ENCODE peak calls at places on chromosome X, in four cellular contexts. L is HepG2, O is HCT116, M is K562. E is an unnamed sample.

GRCh38 chrX:114970806-114971205 is 46.6 kb downstream of the IL13RA2 start:
- DNase-seq in L (no peak), O (no peak), M (no peak), E (no peak)

GRCh38 chrX:49879656-49880277 is 483 bp downstream of the USP27X start:
- DNase-seq in L (no peak), O (no peak), M (no peak), E (no peak)

GRCh38 chrX:66074920-66075879 is 35.3 kb upstream of the VSIG4 start:
- DNase-seq in L (no peak), O (no peak), M (peak; percentile 28), E (peak; percentile 17)

GRCh38 chrX:65874765-65875164 is 165.1 kb downstream of the VSIG4 start:
- DNase-seq in L (no peak), O (no peak), M (peak; percentile 64), E (no peak)

GRCh38 chrX:149540133-149540620 is 635 bp upstream of the EOLA1 start:
- DNase-seq in L (peak; percentile 70), O (peak; percentile 63), M (peak; percentile 91), E (no peak)

GRCh38 chrX:1483843-1484637 is 31.3 kb upstream of the ASMTL start:
- DNase-seq in L (peak; percentile 18), O (no peak), M (no peak), E (peak; percentile 88)

GRCh38 chrX:136176399-136176825 is 29.1 kb downstream of the FHL1 start:
- DNase-seq in L (no peak), O (no peak), M (no peak), E (no peak)

GRCh38 chrX:31199051-31199769 is 127.4 kb upstream of the FTHL17 start:
- DNase-seq in L (no peak), O (no peak), M (no peak), E (no peak)

GRCh38 chrX:103687073-103687695 is 685 bp upstream of the MORF4L2 start:
- DNase-seq in L (no peak), O (peak; percentile 45), M (peak; percentile 87), E (no peak)

GRCh38 chrX:118968031-118968430 is 6.4 kb upstream of the LONRF3 start:
- DNase-seq in L (no peak), O (no peak), M (no peak), E (no peak)

GRCh38 chrX:37745835-37746234 is 34.0 kb upstream of the CYBB start:
- DNase-seq in L (no peak), O (no peak), M (no peak), E (no peak)

GRCh38 chrX:39174761-39175417 is 373.6 kb downstream of the MID1IP1 start:
- DNase-seq in L (no peak), O (no peak), M (no peak), E (no peak)

GRCh38 chrX:74293343-74293946 is 10.5 kb upstream of the ZCCHC13 start:
- DNase-seq in L (peak; percentile 52), O (peak; percentile 57), M (peak; percentile 83), E (no peak)

GRCh38 chrX:55039471-55039870 is 8.7 kb upstream of the ALAS2 start:
- DNase-seq in L (no peak), O (no peak), M (no peak), E (no peak)

GRCh38 chrX:19953145-19953544 is 37.7 kb downstream of the BCLAF3 start:
- DNase-seq in L (no peak), O (no peak), M (no peak), E (no peak)

GRCh38 chrX:133681897-133682296 is 266.6 kb upstream of the GPC4 start:
- DNase-seq in L (no peak), O (no peak), M (no peak), E (no peak)

GRCh38 chrX:10549280-10549679 is 71.1 kb downstream of the MID1 start:
- DNase-seq in L (no peak), O (no peak), M (no peak), E (no peak)

GRCh38 chrX:132737743-132738142 is 220.7 kb downstream of the HS6ST2 start:
- DNase-seq in L (no peak), O (peak; percentile 13), M (no peak), E (no peak)

DNA sequence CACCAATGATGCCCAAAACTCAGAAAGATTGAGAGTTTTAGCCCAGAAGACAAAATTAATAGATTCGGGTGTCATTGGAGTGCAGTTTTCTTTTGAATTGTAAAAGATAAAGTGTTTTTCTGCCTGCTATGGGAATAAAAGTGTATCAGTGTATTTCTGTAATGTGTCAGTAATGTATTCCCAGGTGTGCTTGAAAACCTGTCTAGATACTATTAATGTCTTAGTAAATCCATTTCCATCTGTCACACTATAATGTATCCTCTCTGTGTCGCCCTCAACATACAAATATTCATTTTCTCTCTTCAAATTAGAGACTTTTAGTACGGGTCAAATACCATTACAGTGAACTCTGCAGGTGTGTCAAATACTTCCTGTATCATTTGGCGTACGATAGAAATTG is 43.5 kb upstream of the ARX start:
- DNase-seq in L (no peak), O (no peak), M (no peak), E (no peak)
- TF ChIP-seq REST in L (no peak), O (no peak), M (no peak), E (no peak)

DNA sequence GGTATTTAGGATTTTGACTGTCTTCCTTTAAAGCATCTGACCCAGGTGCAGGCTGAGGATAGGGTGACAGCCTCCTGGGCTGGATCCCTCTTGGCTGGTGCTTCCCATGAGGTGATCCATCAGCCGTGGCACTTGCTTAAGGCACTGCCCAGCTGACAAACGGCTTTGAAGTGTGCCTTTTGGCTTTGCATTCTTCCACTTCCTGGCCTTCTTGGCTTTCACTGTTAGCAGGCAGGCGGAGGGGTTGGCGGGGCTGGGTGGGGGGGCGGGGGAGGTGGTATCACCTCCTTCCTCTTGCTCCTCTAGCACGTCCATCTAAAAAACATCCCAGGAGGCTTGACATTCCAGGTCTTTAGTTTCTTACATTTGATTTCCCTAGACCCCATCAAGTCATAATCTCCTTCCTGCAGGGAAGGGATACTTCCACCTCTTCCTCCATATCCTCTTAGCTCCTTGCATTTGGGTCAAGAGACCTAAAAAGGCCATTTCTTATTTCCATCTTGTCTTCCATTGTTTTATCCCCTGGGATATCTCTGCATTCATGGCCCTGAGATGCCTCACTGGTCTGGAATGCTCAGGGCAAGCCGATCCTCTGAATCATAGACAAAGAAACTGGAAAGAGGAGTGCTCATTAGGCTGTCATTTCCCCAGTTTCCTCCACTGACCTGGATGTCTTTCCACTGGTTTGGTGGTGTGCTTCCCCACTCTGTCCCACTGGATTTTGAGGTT is 11.3 kb upstream of the APLN start:
- DNase-seq in L (no peak), O (peak; percentile 26), M (no peak), E (no peak)
- TF ChIP-seq SRF in L (no peak), O (no peak), M (no peak), E (no peak)

GRCh38 chrX:13452283-13452682 is 117.1 kb upstream of the EGFL6 start:
- DNase-seq in L (no peak), O (no peak), M (no peak), E (no peak)

GRCh38 chrX:13449441-13449840 is 120.0 kb upstream of the EGFL6 start:
- DNase-seq in L (no peak), O (no peak), M (no peak), E (no peak)

GRCh38 chrX:13448941-13449340 is 120.5 kb upstream of the EGFL6 start:
- DNase-seq in L (no peak), O (no peak), M (no peak), E (no peak)
- TF ChIP-seq REST in L (no peak), O (no peak), M (no peak), E (no peak)

DNA sequence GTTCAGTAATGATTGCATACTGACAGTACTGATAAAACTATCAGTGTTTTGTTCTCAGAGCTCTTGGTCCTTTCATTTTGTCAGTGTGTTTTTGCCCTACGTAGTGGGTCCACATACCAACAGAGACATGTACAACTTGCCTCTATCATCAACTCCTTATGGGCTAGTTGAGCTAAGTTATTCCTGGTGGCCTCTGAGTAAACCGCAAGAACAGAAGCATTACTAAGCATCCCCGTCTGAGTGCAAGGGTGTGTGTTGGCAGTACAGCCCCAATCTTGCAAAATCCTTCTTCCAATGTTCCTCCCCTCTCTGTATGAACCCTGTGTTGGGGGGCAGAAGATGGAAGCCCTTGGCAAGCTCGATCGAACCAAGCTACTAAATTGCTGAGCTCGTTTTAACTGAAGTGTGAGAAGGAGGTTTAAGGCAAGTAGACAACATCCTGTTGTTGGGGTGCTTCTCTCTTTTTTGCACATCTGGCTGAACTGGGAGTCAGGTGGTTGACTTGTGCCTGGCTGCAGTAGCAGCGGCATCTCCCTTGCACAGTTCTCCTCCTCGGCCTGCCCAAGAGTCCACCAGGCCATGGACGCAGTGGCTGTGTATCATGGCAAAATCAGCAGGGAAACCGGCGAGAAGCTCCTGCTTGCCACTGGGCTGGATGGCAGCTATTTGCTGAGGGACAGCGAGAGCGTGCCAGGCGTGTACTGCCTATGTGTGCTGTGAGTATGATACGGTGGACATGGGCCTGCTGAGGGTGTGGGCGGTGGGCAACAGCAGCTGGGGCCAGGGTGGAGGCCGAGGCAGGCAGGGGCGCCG is at the start of gene SH2D1A:
- DNase-seq in L (no peak), O (no peak), M (peak; percentile 56), E (no peak)
- TF ChIP-seq SRF in L (no peak), O (no peak), M (no peak), E (no peak)

E was measured in GM12878.